ENCODE peak calls at places on chromosomes 13 and 19, in nine cellular contexts. T is tibial artery; R is bronchial epithelial cell; Y is CD4-positive, alpha-beta memory T cell; L is CD4-positive, CD25-positive, alpha-beta regulatory T cell; O is GM23338; M is CD8-positive, alpha-beta T cell; P is cardiac muscle cell; V is foreskin fibroblast. I is an unnamed sample.

GRCh38 chr13:111326981-111327642 is 6.7 kb downstream of the TEX29 start:
- DNase-seq in M (peak; percentile 42), P (no peak), R (no peak), V (no peak), L (no peak), Y (no peak), O (no peak), T (peak; percentile 11), I (no peak)

GRCh38 chr19:14090509-14091085 is at the start of gene SAMD1:
- DNase-seq in V (peak; percentile 88), M (peak; percentile 91), L (peak; percentile 79), R (peak; percentile 27), T (peak; percentile 93), P (peak; percentile 96), Y (peak; percentile 81), O (peak; percentile 92), I (peak; percentile 86)

GRCh38 chr13:61410669-61411297 is 4.9 kb downstream of the PCDH20 start:
- DNase-seq in V (no peak), Y (no peak), L (no peak), R (peak; percentile 36), P (peak; percentile 35), T (no peak), O (peak; percentile 37), M (no peak), I (peak; percentile 10)

GRCh38 chr13:114077938-114078335 is 54.5 kb downstream of the RASA3 start:
- DNase-seq in Y (no peak), O (peak; percentile 53), L (no peak), P (peak; percentile 74), M (no peak), R (no peak), T (no peak), V (no peak), I (no peak)

GRCh38 chr19:883661-884211 is 9.3 kb downstream of the MED16 start:
- DNase-seq in T (no peak), L (no peak), Y (no peak), R (peak; percentile 72), O (no peak), P (no peak), M (no peak), V (no peak), I (no peak)

GRCh38 chr13:40381935-40382764 is 284.3 kb downstream of the FOXO1 start:
- DNase-seq in P (no peak), L (no peak), M (no peak), Y (no peak), T (no peak), V (no peak), R (no peak), O (no peak), I (no peak)

GRCh38 chr19:31348416-31349159 is 648 bp downstream of the TSHZ3 start:
- DNase-seq in L (peak; percentile 45), M (no peak), Y (no peak), T (peak; percentile 43), V (no peak), P (peak; percentile 43), O (peak; percentile 39), R (no peak), I (no peak)

GRCh38 chr13:34383728-34384127 is 558.3 kb upstream of the NBEA start:
- DNase-seq in V (no peak), T (no peak), P (no peak), L (no peak), M (no peak), R (no peak), Y (no peak), O (no peak), I (no peak)

GRCh38 chr19:38695832-38696732 is 48.2 kb downstream of the CAPN12 start:
- DNase-seq in V (no peak), P (no peak), O (no peak), R (no peak), T (no peak), Y (no peak), L (no peak), M (no peak), I (no peak)

GRCh38 chr19:13521066-13521465 is 14.8 kb upstream of the CACNA1A start:
- DNase-seq in O (no peak), V (no peak), P (no peak), M (no peak), Y (no peak), L (no peak), R (no peak), T (no peak), I (no peak)

GRCh38 chr19:43711751-43712355 is 4.0 kb upstream of the IRGC start:
- DNase-seq in L (no peak), R (peak; percentile 27), T (no peak), O (no peak), V (no peak), Y (no peak), M (no peak), P (no peak), I (no peak)

GRCh38 chr19:50803633-50804419 is 13.6 kb downstream of the ACP4 start:
- DNase-seq in T (no peak), V (no peak), Y (peak; percentile 6), M (no peak), R (no peak), P (peak; percentile 21), O (peak; percentile 65), L (peak; percentile 14), I (no peak)

GRCh38 chr13:111326621-111326965 is 6.2 kb downstream of the TEX29 start:
- DNase-seq in Y (no peak), M (no peak), L (no peak), V (no peak), O (no peak), R (no peak), T (no peak), P (no peak), I (no peak)

GRCh38 chr13:43805681-43806128 is 18.9 kb upstream of the ENOX1 start:
- DNase-seq in L (no peak), M (no peak), P (peak; percentile 3), V (no peak), Y (no peak), R (no peak), O (peak; percentile 59), T (no peak), I (no peak)

GRCh38 chr19:10727599-10728250 is 9.8 kb downstream of the DNM2 start:
- DNase-seq in P (no peak), M (no peak), V (peak; percentile 21), T (no peak), L (no peak), O (no peak), R (no peak), Y (no peak), I (no peak)

GRCh38 chr19:50819636-50820035 is 4.0 kb downstream of the KLK1 start:
- DNase-seq in O (no peak), V (no peak), L (no peak), Y (no peak), R (no peak), T (no peak), M (no peak), P (no peak), I (no peak)

GRCh38 chr13:27927444-27928352 is 7.9 kb downstream of the PDX1 start:
- DNase-seq in M (no peak), T (no peak), V (no peak), Y (no peak), O (peak; percentile 59), P (no peak), R (no peak), L (no peak), I (no peak)

GRCh38 chr13:95217920-95218830 is 83.1 kb downstream of the ABCC4 start:
- DNase-seq in V (no peak), Y (no peak), L (no peak), T (no peak), O (no peak), P (no peak), M (no peak), R (no peak), I (no peak)

GRCh38 chr19:9306443-9306842 is 3.2 kb downstream of the ZNF699 start:
- DNase-seq in M (no peak), T (no peak), L (no peak), O (no peak), V (peak; percentile 59), Y (no peak), P (peak; percentile 62), R (peak; percentile 17), I (no peak)
- H3K4me3 ChIP-seq in M (no peak overlapping the region), T (no peak overlapping the region), L (no peak overlapping the region), O (no peak overlapping the region), V (no peak overlapping the region), Y (no peak overlapping the region), P (no peak overlapping the region), R (no peak overlapping the region), I (no peak overlapping the region)

GRCh38 chr19:48290341-48290922 is 20.6 kb downstream of the ZNF114 start:
- DNase-seq in V (no peak), M (no peak), T (no peak), L (no peak), O (peak; percentile 90), P (peak; percentile 46), Y (no peak), R (peak; percentile 30), I (no peak)
- H3K4me3 ChIP-seq in V (peak overlapping the region; percentile 67), M (peak overlapping the region; percentile 82), T (peak overlapping the region; percentile 31), L (no peak overlapping the region), O (peak overlapping the region; percentile 56), P (peak overlapping the region; percentile 26), Y (no peak overlapping the region), R (no peak overlapping the region), I (no peak overlapping the region)

DNA sequence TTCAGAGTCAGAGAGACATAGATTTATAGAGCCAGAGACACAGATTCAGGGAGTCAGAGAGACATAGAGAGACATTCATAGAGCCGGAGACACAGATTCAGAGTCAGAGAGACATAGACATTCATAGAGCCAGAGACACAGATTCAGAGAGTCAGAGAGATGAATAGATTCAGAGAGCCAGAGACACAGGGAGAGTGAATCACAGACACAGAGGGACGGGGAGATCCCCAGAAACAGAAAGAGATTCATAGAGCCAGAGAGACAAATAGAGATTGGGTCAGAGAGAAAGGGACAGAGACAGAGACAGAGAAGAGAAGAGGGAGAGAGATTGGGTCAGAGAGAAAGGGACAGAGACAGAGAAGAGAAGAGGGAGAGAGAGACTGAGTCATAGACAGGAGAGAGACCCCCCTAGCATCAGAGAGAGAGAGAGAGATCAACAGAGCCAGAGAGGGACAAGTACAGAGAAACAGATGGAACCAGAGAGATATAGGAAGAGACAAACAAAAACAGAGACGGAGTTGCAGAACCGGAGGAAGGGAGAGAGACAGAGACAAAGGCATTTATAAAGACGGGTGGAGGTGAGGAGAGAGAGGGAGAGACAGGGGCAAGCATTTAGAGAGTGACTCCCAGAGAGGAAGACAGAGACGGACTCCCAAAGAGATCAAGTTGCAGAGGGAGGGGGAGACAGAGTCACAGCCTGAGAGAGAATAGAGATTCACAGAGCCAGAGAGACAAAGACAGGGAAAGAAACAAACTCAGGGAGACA is 1.1 kb upstream of the PRKCG start:
- DNase-seq in Y (no peak), T (no peak), V (no peak), M (no peak), R (no peak), P (no peak), L (no peak), O (peak; percentile 71), I (no peak)
- H3K4me3 ChIP-seq in Y (peak overlapping the region; percentile 40), T (no peak overlapping the region), V (peak overlapping the region; percentile 49), M (no peak overlapping the region), R (no peak overlapping the region), P (peak overlapping the region; percentile 68), L (peak overlapping the region; percentile 43), O (peak overlapping the region; percentile 89), I (peak overlapping the region; percentile 54)

DNA sequence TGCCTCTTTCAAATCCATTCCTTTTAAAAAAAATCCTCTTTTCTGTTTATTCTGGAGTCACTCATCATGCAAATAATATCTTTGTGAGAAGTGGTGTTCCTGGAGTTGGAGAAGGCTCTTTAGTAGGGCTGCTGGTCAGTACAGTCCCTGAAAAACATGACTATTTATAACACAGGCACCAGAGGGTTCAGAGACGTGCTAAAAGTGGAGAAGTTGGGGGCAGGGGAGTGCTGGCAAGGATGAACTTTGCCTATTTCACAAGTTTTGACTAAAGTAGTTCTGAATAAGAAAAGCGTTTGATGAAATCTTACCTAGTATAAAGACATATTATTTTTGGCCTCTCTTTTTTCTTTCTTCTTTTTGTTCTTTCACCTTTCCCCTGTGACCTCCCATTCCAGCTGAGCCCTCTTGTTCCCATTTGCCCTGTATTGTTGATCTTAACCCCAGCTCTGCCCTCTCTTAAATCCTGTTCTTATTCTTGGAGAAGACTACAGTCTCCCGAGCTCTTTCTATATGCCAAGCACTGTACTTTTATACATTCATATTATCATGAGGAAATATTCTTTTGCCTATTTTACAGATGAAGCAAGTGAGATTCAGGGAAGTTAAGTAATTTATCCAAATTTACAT is 129.1 kb downstream of the TM9SF2 start:
- DNase-seq in Y (no peak), O (no peak), T (peak; percentile 40), L (no peak), P (no peak), R (no peak), M (no peak), V (no peak), I (no peak)
- H3K4me3 ChIP-seq in Y (no peak overlapping the region), O (no peak overlapping the region), T (no peak overlapping the region), L (no peak overlapping the region), P (no peak overlapping the region), R (no peak overlapping the region), M (no peak overlapping the region), V (no peak overlapping the region), I (no peak overlapping the region)